ENCODE peak calls at places on chromosomes 16 and 17, in four cellular contexts. P, O, L and Y are unnamed samples.

GRCh38 chr16:49399594-49400364 is 26.2 kb downstream of the C16orf78 start:
- DNase-seq in O (no peak), P (no peak), L (no peak), Y (no peak)

GRCh38 chr17:38451030-38451839 is 23.0 kb downstream of the ARHGAP23 start:
- DNase-seq in L (no peak), O (no peak), P (no peak), Y (no peak)

GRCh38 chr17:48636177-48637018 is 10.2 kb upstream of the HOXB9 start:
- DNase-seq in O (peak), P (no peak), L (peak), Y (peak)

GRCh38 chr16:24986512-24987303 is 28.5 kb downstream of the ARHGAP17 start:
- DNase-seq in O (no peak), P (no peak), L (no peak), Y (no peak)

GRCh38 chr17:73586921-73587680 is 57.1 kb downstream of the SDK2 start:
- DNase-seq in O (no peak), L (no peak), P (no peak), Y (no peak)

GRCh38 chr16:28105954-28106353 is 42.4 kb upstream of the GSG1L start:
- DNase-seq in P (no peak), O (no peak), L (no peak), Y (no peak)

GRCh38 chr16:83971165-83972130 is 3.4 kb downstream of the NECAB2 start:
- DNase-seq in P (peak), O (no peak), L (no peak), Y (no peak)

GRCh38 chr16:81106826-81107503 is 10.8 kb upstream of the GCSH start:
- DNase-seq in L (no peak), P (no peak), O (no peak), Y (no peak)

GRCh38 chr16:83215417-83216001 is 588.7 kb downstream of the CDH13 start:
- DNase-seq in L (peak), O (no peak), P (no peak), Y (no peak)

GRCh38 chr17:63493411-63493810 is 16.6 kb downstream of the ACE start:
- DNase-seq in O (no peak), P (no peak), L (no peak), Y (no peak)

GRCh38 chr17:40473573-40474365 is 27.7 kb downstream of the TNS4 start:
- DNase-seq in O (no peak), L (no peak), P (no peak), Y (no peak)

GRCh38 chr17:76732734-76733617 is 4.2 kb downstream of the SRSF2 start:
- DNase-seq in P (no peak), O (no peak), L (no peak), Y (no peak)

GRCh38 chr16:30095166-30096078 is 591 bp downstream of the YPEL3 start:
- DNase-seq in O (no peak), P (no peak), L (no peak), Y (no peak)

GRCh38 chr17:27544350-27545131 is 86.4 kb upstream of the LGALS9 start:
- DNase-seq in P (no peak), L (no peak), O (no peak), Y (no peak)

GRCh38 chr16:55521792-55522191 is 12.9 kb downstream of the LPCAT2 start:
- DNase-seq in P (no peak), O (no peak), L (no peak), Y (no peak)

GRCh38 chr17:3727041-3727440 is 3.3 kb downstream of the HASPIN start:
- DNase-seq in L (no peak), O (no peak), P (no peak), Y (no peak)

GRCh38 chr17:11294826-11295225 is 53.8 kb downstream of the SHISA6 start:
- DNase-seq in P (no peak), L (no peak), O (no peak), Y (no peak)

GRCh38 chr16:63530974-63531373 is 1494.7 kb upstream of the CDH8 start:
- DNase-seq in L (no peak), P (no peak), O (no peak), Y (no peak)

GRCh38 chr17:38632334-38632733 is 26.6 kb upstream of the SRCIN1 start:
- DNase-seq in O (no peak), P (no peak), L (no peak), Y (no peak)

GRCh38 chr16:13134843-13135242 is 233.4 kb downstream of the SHISA9 start:
- DNase-seq in L (no peak), O (no peak), P (no peak), Y (no peak)

GRCh38 chr17:5635949-5636348 is 51.6 kb upstream of the NLRP1 start:
- DNase-seq in L (no peak), P (no peak), O (no peak), Y (no peak)

GRCh38 chr17:77644181-77644972 is 314.1 kb upstream of the TNRC6C start:
- DNase-seq in O (no peak), L (no peak), P (no peak), Y (no peak)

GRCh38 chr17:42618442-42619150 is 9.1 kb downstream of the TUBG1 start:
- DNase-seq in L (no peak), P (no peak), O (no peak), Y (no peak)

GRCh38 chr17:81601525-81602120 is 35.3 kb downstream of the NPLOC4 start:
- DNase-seq in P (no peak), L (peak), O (no peak), Y (peak)

GRCh38 chr16:57653936-57654335 is 14.2 kb upstream of the ADGRG3 start:
- DNase-seq in P (no peak), O (no peak), L (no peak), Y (no peak)

GRCh38 chr17:55273579-55274370 is 9.0 kb downstream of the HLF start:
- DNase-seq in P (peak), L (no peak), O (no peak), Y (no peak)

GRCh38 chr16:70563571-70563970 is 40.0 kb downstream of the SF3B3 start:
- DNase-seq in P (no peak), O (no peak), L (no peak), Y (no peak)

GRCh38 chr17:59432657-59433056 is 101.2 kb downstream of the YPEL2 start:
- DNase-seq in L (no peak), P (no peak), O (no peak), Y (no peak)